ENCODE peak calls at places on chromosomes 4 and X, in four cellular contexts. W is suprapubic skin, C is adrenal gland, E is GM20000. D is an unnamed sample.

GRCh38 chr4:4439782-4440181 is 52.9 kb downstream of the NSG1 start:
- DNase-seq in W (no peak), C (no peak), E (no peak), D (no peak)

GRCh38 chr4:97121493-97121892 is 1021.8 kb downstream of the STPG2 start:
- DNase-seq in W (no peak), C (no peak), E (no peak), D (no peak)

GRCh38 chr4:56857601-56858301 is 36.2 kb upstream of the SPINK2 start:
- DNase-seq in W (no peak), C (no peak), E (no peak), D (no peak)

GRCh38 chr4:86870442-86871069 is 21.4 kb upstream of the SLC10A6 start:
- DNase-seq in W (no peak), C (no peak), E (no peak), D (no peak)

GRCh38 chrX:103373581-103373980 is 2.8 kb upstream of the BEX3 start:
- DNase-seq in W (no peak), C (no peak), E (no peak), D (no peak)

GRCh38 chrX:38052096-38052495 is 45.7 kb downstream of the SYTL5 start:
- DNase-seq in W (no peak), C (no peak), E (no peak), D (no peak)

GRCh38 chr4:95038791-95039190 is 281.0 kb downstream of the BMPR1B start:
- DNase-seq in W (no peak), C (no peak), E (no peak), D (no peak)

GRCh38 chr4:158446106-158446505 is 75.6 kb upstream of the RXFP1 start:
- DNase-seq in W (no peak), C (no peak), E (no peak), D (no peak)

GRCh38 chr4:148054275-148054674 is 322.4 kb downstream of the ARHGAP10 start:
- DNase-seq in W (no peak), C (no peak), E (no peak), D (no peak)

GRCh38 chr4:122701061-122701460 is 31.4 kb upstream of the BBS12 start:
- DNase-seq in W (no peak), C (no peak), E (no peak), D (no peak)

GRCh38 chr4:56931924-56932323 is 24.2 kb downstream of the REST start:
- DNase-seq in W (no peak), C (no peak), E (no peak), D (no peak)

GRCh38 chr4:89161841-89162240 is 50.5 kb downstream of the TIGD2 start:
- DNase-seq in W (no peak), C (no peak), E (no peak), D (no peak)

GRCh38 chrX:16578218-16578617 is 71.7 kb upstream of the S100G start:
- DNase-seq in W (no peak), C (no peak), E (no peak), D (no peak)

GRCh38 chrX:19824603-19825002 is 62.8 kb downstream of the SH3KBP1 start:
- DNase-seq in W (no peak), C (no peak), E (no peak), D (no peak)

GRCh38 chr4:40325406-40326019 is 9.6 kb upstream of the CHRNA9 start:
- DNase-seq in W (no peak), C (peak), E (peak), D (no peak)

GRCh38 chrX:29461039-29461438 is 754.3 kb upstream of the MAGEB2 start:
- DNase-seq in W (no peak), C (no peak), E (no peak), D (no peak)

GRCh38 chrX:29453333-29453732 is 762.0 kb upstream of the MAGEB2 start:
- DNase-seq in W (no peak), C (no peak), E (no peak), D (no peak)

GRCh38 chrX:29455702-29456101 is 759.7 kb upstream of the MAGEB2 start:
- DNase-seq in W (no peak), C (no peak), E (no peak), D (no peak)
- TF ChIP-seq CTCF in W (no peak), C (no peak), E (no peak), D (no peak)

DNA sequence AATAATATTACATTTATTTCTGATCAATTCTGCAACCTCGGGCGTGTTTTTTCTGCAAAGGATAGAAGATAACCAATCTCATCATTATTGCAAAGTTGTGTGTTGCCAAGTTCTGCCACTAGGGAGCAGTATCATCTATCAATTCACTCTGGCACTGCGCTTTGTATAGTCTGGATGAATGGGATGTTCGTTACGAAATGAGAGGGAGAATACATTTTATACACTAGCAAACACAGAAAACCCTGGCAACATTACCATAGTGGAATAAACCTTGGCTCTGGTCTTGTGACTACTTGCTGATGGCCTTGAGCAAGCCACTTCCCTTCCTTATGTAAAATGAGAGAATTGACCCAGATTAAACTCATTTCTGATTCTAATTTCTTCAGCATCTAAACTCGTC is 97.5 kb upstream of the ZNF518B start:
- DNase-seq in W (no peak), C (peak), E (peak), D (peak)
- TF ChIP-seq CTCF in W (peak), C (peak), E (peak), D (peak)

GRCh38 chr4:79917246-79917645 is 155.8 kb downstream of the ANTXR2 start:
- DNase-seq in W (no peak), C (peak), E (peak), D (no peak)
- TF ChIP-seq CTCF in W (peak), C (peak), E (peak), D (no peak)

GRCh38 chr4:48346594-48346993 is 5.3 kb downstream of the SLAIN2 start:
- DNase-seq in W (no peak), C (no peak), E (no peak), D (no peak)
- TF ChIP-seq CTCF in W (no peak), C (no peak), E (no peak), D (no peak)

GRCh38 chr4:73133784-73134183 is 64.3 kb upstream of the COX18 start:
- DNase-seq in W (no peak), C (no peak), E (no peak), D (no peak)

GRCh38 chr4:73131281-73131680 is 61.8 kb upstream of the COX18 start:
- DNase-seq in W (no peak), C (no peak), E (no peak), D (no peak)

GRCh38 chr4:73129319-73129718 is 59.8 kb upstream of the COX18 start:
- DNase-seq in W (no peak), C (no peak), E (no peak), D (no peak)

GRCh38 chr4:73127839-73128448 is 58.4 kb upstream of the COX18 start:
- DNase-seq in W (no peak), C (no peak), E (no peak), D (no peak)
- TF ChIP-seq CTCF in W (peak), C (peak), E (no peak), D (no peak)

D was measured in mesothelial cell of epicardium.